ENCODE peak calls at places on chromosomes 4 and X, in eight cellular contexts. U is HCEC 1CT, A is kidney, Z is chondrocyte, S is KBM-7, I is sigmoid colon, F is DMS153, N is progenitor cell of endocrine pancreas. P is an unnamed sample.

GRCh38 chrX:74286950-74287349 is 17.0 kb upstream of the ZCCHC13 start:
- DNase-seq in U (peak), A (no peak), Z (no peak), S (no peak), I (no peak), F (no peak), N (no peak), P (peak)

GRCh38 chr4:168386002-168386401 is 67.5 kb upstream of the DDX60 start:
- DNase-seq in U (no peak), A (no peak), Z (no peak), S (no peak), I (no peak), F (no peak), N (no peak), P (peak)

GRCh38 chrX:56068274-56068758 is 163.8 kb upstream of the KLF8 start:
- DNase-seq in U (no peak), A (peak), Z (no peak), S (no peak), I (no peak), F (no peak), N (no peak), P (no peak)

GRCh38 chr4:71545168-71545567 is 206.3 kb downstream of the SLC4A4 start:
- DNase-seq in U (no peak), A (no peak), Z (no peak), S (no peak), I (no peak), F (peak), N (no peak), P (peak)

GRCh38 chr4:1547863-1548637 is 136.1 kb downstream of the FAM53A start:
- DNase-seq in U (no peak), A (peak), Z (peak), S (no peak), I (no peak), F (no peak), N (no peak), P (no peak)

GRCh38 chrX:68504237-68504636 is 5.4 kb downstream of the YIPF6 start:
- DNase-seq in U (peak), A (no peak), Z (no peak), S (no peak), I (no peak), F (no peak), N (no peak), P (peak)

GRCh38 chr4:88859191-88859812 is 161.7 kb upstream of the NAP1L5 start:
- DNase-seq in U (no peak), A (no peak), Z (no peak), S (no peak), I (no peak), F (no peak), N (no peak), P (no peak)

GRCh38 chr4:158778712-158779111 is 9.9 kb downstream of the FNIP2 start:
- DNase-seq in U (no peak), A (no peak), Z (no peak), S (no peak), I (no peak), F (peak), N (no peak), P (no peak)